ENCODE peak calls at places on chromosomes 5 and 9, in six cellular contexts. Q, I, E, M, G and K are unnamed samples.

GRCh38 chr5:17696625-17697024 is 62.4 kb downstream of the TAF11L14 start:
- DNase-seq in Q (no peak), I (no peak), E (no peak), M (no peak), G (no peak), K (no peak)

GRCh38 chr5:144386315-144386714 is 215.6 kb downstream of the KCTD16 start:
- DNase-seq in Q (no peak), I (no peak), E (no peak), M (no peak), G (no peak), K (no peak)

GRCh38 chr9:71783120-71783523 is 14.8 kb upstream of the CEMIP2 start:
- DNase-seq in Q (no peak), I (no peak), E (peak; percentile 45), M (no peak), G (no peak), K (no peak)

GRCh38 chr5:95975703-95976102 is 14.1 kb upstream of the ELL2 start:
- DNase-seq in Q (no peak), I (no peak), E (no peak), M (no peak), G (no peak), K (no peak)

GRCh38 chr5:79864364-79864763 is 126.7 kb downstream of the MTX3 start:
- DNase-seq in Q (no peak), I (no peak), E (no peak), M (no peak), G (no peak), K (no peak)

GRCh38 chr5:121525731-121526130 is 326.0 kb upstream of the FTMT start:
- DNase-seq in Q (no peak), I (no peak), E (no peak), M (no peak), G (no peak), K (no peak)

GRCh38 chr9:94269264-94269663 is 10.2 kb downstream of the ZNF169 start:
- DNase-seq in Q (no peak), I (no peak), E (peak; percentile 44), M (no peak), G (no peak), K (no peak)

GRCh38 chr5:129670944-129671343 is 77.0 kb upstream of the MINAR2 start:
- DNase-seq in Q (peak; percentile 76), I (no peak), E (no peak), M (no peak), G (no peak), K (no peak)

GRCh38 chr5:114305402-114306207 is 56.3 kb upstream of the KCNN2 start:
- DNase-seq in Q (peak; percentile 41), I (no peak), E (peak; percentile 1), M (no peak), G (no peak), K (no peak)

GRCh38 chr9:124242331-124243194 is 15.2 kb upstream of the NEK6 start:
- DNase-seq in Q (peak; percentile 68), I (no peak), E (no peak), M (no peak), G (no peak), K (peak; percentile 63)

GRCh38 chr9:95157491-95158151 is 159.9 kb downstream of the FANCC start:
- DNase-seq in Q (peak; percentile 10), I (no peak), E (peak; percentile 57), M (no peak), G (no peak), K (no peak)

GRCh38 chr5:84384604-84385575 is at the start of gene EDIL3:
- DNase-seq in Q (peak; percentile 63), I (no peak), E (no peak), M (no peak), G (no peak), K (peak; percentile 77)

GRCh38 chr9:126721531-126722098 is 83.2 kb upstream of the ZBTB43 start:
- DNase-seq in Q (no peak), I (no peak), E (no peak), M (no peak), G (no peak), K (no peak)

GRCh38 chr9:126722252-126722921 is 82.5 kb upstream of the ZBTB43 start:
- DNase-seq in Q (peak; percentile 30), I (peak; percentile 62), E (no peak), M (peak; percentile 57), G (peak; percentile 92), K (peak; percentile 88)

GRCh38 chr9:126724226-126724625 is 80.6 kb upstream of the ZBTB43 start:
- DNase-seq in Q (no peak), I (no peak), E (no peak), M (no peak), G (no peak), K (no peak)

GRCh38 chr9:126722922-126723806 is 81.7 kb upstream of the ZBTB43 start:
- DNase-seq in Q (no peak), I (no peak), E (no peak), M (no peak), G (peak; percentile 84), K (peak; percentile 37)

DNA sequence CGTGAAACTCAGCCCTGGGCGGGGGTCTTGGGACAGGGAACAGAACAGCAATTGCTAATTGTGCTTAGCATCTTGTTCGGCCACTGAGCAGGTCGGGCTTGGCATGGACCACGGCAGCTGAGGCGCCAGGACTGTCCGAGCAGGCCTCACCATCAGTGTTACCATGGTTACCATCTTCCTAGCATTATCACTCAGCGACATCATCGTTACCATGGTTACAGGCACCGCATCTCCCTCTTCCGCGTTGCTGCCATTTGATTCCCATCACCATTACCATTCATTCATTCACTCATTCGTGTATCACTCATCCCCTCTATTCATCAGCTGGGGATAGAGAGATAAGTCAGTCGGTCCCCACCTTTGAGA is 81.0 kb upstream of the ZBTB43 start:
- DNase-seq in Q (no peak), I (no peak), E (no peak), M (no peak), G (no peak), K (peak; percentile 43)
- TF ChIP-seq JUN in Q (no peak), I (no peak), E (no peak), M (no peak), G (no peak), K (no peak)

GRCh38 chr5:150082364-150082763 is 4.0 kb downstream of the CSF1R start:
- DNase-seq in Q (no peak), I (no peak), E (no peak), M (no peak), G (no peak), K (no peak)

GRCh38 chr5:150082889-150083288 is 3.5 kb downstream of the CSF1R start:
- DNase-seq in Q (no peak), I (no peak), E (no peak), M (no peak), G (no peak), K (no peak)

GRCh38 chr5:150085191-150085912 is 1.0 kb downstream of the CSF1R start:
- DNase-seq in Q (no peak), I (no peak), E (no peak), M (no peak), G (no peak), K (no peak)

GRCh38 chr5:150081541-150082283 is 4.6 kb downstream of the CSF1R start:
- DNase-seq in Q (peak; percentile 42), I (no peak), E (no peak), M (no peak), G (no peak), K (no peak)

DNA sequence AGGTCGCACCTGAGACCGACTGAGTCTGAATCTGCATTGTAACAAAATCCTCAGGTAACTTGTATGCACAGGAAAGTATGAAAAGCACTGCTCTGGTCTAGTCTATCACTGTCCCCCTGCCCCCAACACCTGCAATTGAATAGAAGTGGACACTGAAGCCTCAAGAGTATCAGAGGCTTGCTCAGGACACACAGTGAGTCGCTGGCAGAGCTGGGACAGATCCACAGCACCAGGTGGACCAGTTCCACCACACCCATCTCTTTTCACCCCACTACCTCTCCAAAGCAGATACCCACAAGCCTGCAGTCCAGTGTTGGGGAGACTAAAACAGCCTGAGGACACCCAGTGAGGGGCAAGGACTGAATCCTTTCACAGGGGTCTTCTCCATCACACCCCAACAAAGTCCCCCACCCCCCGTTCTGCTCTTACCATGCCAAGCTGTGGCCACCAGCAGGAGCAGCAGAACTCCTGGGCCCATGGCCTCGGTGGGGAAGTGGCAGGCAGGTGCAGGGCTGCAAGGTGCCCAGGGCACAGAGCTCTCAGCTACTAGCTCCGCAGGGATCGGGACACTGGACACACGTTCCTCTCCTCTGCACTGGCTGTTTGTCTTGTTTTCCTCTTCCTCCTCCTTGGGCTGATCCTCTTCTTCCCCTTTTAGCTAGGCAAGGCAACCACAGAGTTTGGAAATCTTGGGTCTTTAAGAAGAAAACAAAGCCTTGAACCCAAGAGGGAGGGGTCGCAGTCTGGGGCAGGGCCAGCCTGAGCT is at the start of gene CSF1R:
- DNase-seq in Q (no peak), I (no peak), E (no peak), M (no peak), G (no peak), K (no peak)
- TF ChIP-seq JUN in Q (no peak), I (no peak), E (no peak), M (no peak), G (no peak), K (no peak)

DNA sequence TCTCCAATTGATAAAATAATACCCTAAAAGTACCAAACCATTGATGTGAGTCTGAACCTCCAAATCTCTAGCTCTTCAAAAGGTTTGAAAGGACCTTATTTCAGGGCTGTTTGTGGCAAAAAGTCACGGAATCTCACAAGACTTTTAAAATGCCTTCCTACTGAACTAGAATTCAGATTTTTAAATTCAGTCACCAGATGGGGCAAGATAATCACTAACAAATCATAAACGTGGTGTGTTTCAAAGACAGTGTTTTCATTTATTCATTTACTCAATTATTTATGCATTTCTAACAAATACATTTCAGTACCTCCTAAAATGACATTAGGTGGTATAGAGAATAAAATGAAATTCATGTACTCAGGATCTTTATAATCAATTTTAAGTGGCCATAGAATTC is 68.2 kb upstream of the SMC2 start:
- DNase-seq in Q (no peak), I (no peak), E (no peak), M (no peak), G (no peak), K (no peak)
- TF ChIP-seq JUN in Q (no peak), I (no peak), E (no peak), M (no peak), G (no peak), K (no peak)

GRCh38 chr9:121324316-121324715 is 45.7 kb downstream of the STOM start:
- DNase-seq in Q (no peak), I (no peak), E (no peak), M (no peak), G (no peak), K (no peak)
- TF ChIP-seq JUN in Q (no peak), I (no peak), E (no peak), M (no peak), G (no peak), K (no peak)

DNA sequence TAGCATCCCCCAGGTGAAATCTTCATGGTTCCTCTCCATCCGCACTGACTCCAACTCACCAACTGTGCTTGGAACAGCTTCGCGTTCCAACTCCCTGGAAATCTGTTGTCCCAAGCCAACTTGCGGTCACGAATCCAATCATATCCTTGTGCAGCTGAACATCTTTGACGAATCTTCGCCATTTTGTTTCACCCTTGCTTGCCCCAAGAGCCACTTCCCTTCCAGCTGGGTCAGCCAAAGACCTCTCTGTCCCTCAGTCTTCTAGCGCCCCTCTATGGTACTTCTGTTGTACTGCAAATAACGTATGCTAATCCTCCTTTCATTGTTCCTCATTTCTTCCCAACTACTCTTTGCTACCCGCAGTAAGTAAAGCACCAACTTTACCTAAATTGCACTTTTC is 61.0 kb upstream of the TARS1 start:
- DNase-seq in Q (peak; percentile 56), I (no peak), E (no peak), M (no peak), G (peak; percentile 14), K (peak; percentile 36)
- TF ChIP-seq JUN in Q (no peak), I (no peak), E (no peak), M (no peak), G (no peak), K (no peak)